ENCODE peak calls at places on chromosome 1, in eight cellular contexts. One of them, this sample, is unnamed. For H3K36me3 and H3K4me1, the result is how much of the 10 kb centered on the place peaks cover.

GRCh38 chr1:241834733-241835377 is 13.1 kb upstream of the EXO1 start:
- DNase-seq in cardiac muscle cell: peak
- DNase-seq in iPS DF 6.9: no peak
- DNase-seq in ovary: no peak
- DNase-seq in colonic mucosa: no peak
- DNase-seq in GM23338: peak
- DNase-seq in fibroblast of lung: peak
- DNase-seq in sigmoid colon: no peak
- DNase-seq in this sample: no peak

GRCh38 chr1:56190975-56191768 is 388.2 kb downstream of the PLPP3 start:
- DNase-seq in cardiac muscle cell: peak
- DNase-seq in iPS DF 6.9: no peak
- DNase-seq in sigmoid colon: no peak
- DNase-seq in GM23338: no peak
- DNase-seq in ovary: no peak
- DNase-seq in colonic mucosa: no peak
- DNase-seq in fibroblast of lung: peak
- DNase-seq in this sample: no peak

GRCh38 chr1:50417487-50417886 is 5.8 kb downstream of the DMRTA2 start:
- DNase-seq in colonic mucosa: no peak
- DNase-seq in iPS DF 6.9: no peak
- DNase-seq in ovary: no peak
- DNase-seq in sigmoid colon: no peak
- DNase-seq in GM23338: peak
- DNase-seq in cardiac muscle cell: no peak
- DNase-seq in fibroblast of lung: no peak
- DNase-seq in this sample: no peak

GRCh38 chr1:241608379-241609033 is 31.7 kb downstream of the CHML start:
- DNase-seq in fibroblast of lung: peak
- DNase-seq in ovary: no peak
- DNase-seq in sigmoid colon: no peak
- DNase-seq in iPS DF 6.9: no peak
- DNase-seq in GM23338: no peak
- DNase-seq in cardiac muscle cell: peak
- DNase-seq in colonic mucosa: no peak
- DNase-seq in this sample: no peak

GRCh38 chr1:106378261-106378660 is 678.2 kb upstream of the PRMT6 start:
- DNase-seq in sigmoid colon: no peak
- DNase-seq in cardiac muscle cell: no peak
- DNase-seq in iPS DF 6.9: no peak
- DNase-seq in GM23338: no peak
- DNase-seq in fibroblast of lung: no peak
- DNase-seq in colonic mucosa: no peak
- DNase-seq in ovary: no peak
- DNase-seq in this sample: no peak

GRCh38 chr1:51119331-51119730 is 17.3 kb downstream of the C1orf185 start:
- DNase-seq in sigmoid colon: no peak
- DNase-seq in iPS DF 6.9: no peak
- DNase-seq in ovary: no peak
- DNase-seq in cardiac muscle cell: no peak
- DNase-seq in colonic mucosa: no peak
- DNase-seq in fibroblast of lung: no peak
- DNase-seq in GM23338: no peak
- DNase-seq in this sample: no peak

GRCh38 chr1:170407138-170407537 is 124.8 kb upstream of the GORAB start:
- DNase-seq in cardiac muscle cell: no peak
- DNase-seq in colonic mucosa: no peak
- DNase-seq in sigmoid colon: no peak
- DNase-seq in fibroblast of lung: peak
- DNase-seq in GM23338: no peak
- DNase-seq in iPS DF 6.9: no peak
- DNase-seq in ovary: no peak
- DNase-seq in this sample: no peak

GRCh38 chr1:42186172-42186571 is 21.6 kb upstream of the GUCA2A start:
- DNase-seq in colonic mucosa: no peak
- DNase-seq in iPS DF 6.9: no peak
- DNase-seq in fibroblast of lung: peak
- DNase-seq in sigmoid colon: no peak
- DNase-seq in cardiac muscle cell: no peak
- DNase-seq in ovary: no peak
- DNase-seq in GM23338: no peak
- DNase-seq in this sample: no peak

GRCh38 chr1:30752651-30752908 is 5.0 kb downstream of the LAPTM5 start:
- DNase-seq in colonic mucosa: no peak
- DNase-seq in ovary: no peak
- DNase-seq in iPS DF 6.9: no peak
- DNase-seq in sigmoid colon: no peak
- DNase-seq in GM23338: no peak
- DNase-seq in cardiac muscle cell: no peak
- DNase-seq in fibroblast of lung: no peak
- DNase-seq in this sample: no peak

DNA sequence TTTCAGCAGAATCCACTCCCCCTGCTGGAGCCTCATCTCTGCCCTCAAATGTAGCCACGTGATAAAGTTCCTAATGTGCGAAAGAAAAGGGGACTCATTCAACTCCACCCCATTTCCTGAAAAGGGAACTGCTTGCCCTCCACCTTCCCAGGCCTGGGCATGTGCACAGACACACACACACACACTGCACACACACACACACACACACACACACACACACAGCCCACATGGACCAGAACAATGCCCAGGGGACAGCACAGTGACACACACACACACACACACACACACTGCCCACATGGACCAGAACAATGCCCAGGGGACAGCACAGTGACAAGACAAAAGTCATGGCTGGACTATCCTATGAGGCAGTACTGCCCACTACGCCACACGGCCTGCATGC is 33.2 kb downstream of the PACC1 start:
- DNase-seq in ovary: no peak
- DNase-seq in GM23338: no peak
- DNase-seq in colonic mucosa: no peak
- DNase-seq in fibroblast of lung: no peak
- DNase-seq in sigmoid colon: no peak
- DNase-seq in iPS DF 6.9: no peak
- DNase-seq in cardiac muscle cell: no peak
- DNase-seq in this sample: no peak
- H3K36me3 ChIP-seq in ovary: under half
- H3K36me3 ChIP-seq in GM23338: under half
- H3K36me3 ChIP-seq in colonic mucosa: under half
- H3K36me3 ChIP-seq in fibroblast of lung: under half
- H3K36me3 ChIP-seq in sigmoid colon: under half
- H3K36me3 ChIP-seq in iPS DF 6.9: under half
- H3K36me3 ChIP-seq in cardiac muscle cell: under half
- H3K36me3 ChIP-seq in this sample: under half

DNA sequence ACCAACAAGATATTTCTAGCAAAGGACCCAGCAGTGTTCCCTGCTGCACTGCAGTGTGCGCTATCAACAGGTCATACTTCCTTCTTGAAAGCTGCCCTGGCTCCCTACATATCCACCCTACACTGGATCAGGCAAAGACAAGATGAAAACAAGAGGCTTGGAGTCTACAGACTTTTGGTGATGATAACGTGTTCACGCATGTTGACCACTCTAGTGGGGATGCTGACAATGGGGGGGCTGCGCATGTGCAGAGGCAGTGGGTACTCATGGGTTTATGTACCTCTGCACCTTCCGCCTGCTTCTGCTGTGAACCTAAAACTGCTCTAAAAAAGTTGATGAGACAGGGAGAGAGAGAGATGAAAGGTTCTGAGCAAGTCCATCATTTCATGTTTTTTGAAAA is 5.5 kb downstream of the ENO1 start:
- DNase-seq in GM23338: no peak
- DNase-seq in fibroblast of lung: no peak
- DNase-seq in iPS DF 6.9: no peak
- DNase-seq in cardiac muscle cell: no peak
- DNase-seq in sigmoid colon: no peak
- DNase-seq in colonic mucosa: no peak
- DNase-seq in ovary: no peak
- DNase-seq in this sample: no peak
- H3K4me1 ChIP-seq in GM23338: under half
- H3K4me1 ChIP-seq in fibroblast of lung: under half
- H3K4me1 ChIP-seq in iPS DF 6.9: under half
- H3K4me1 ChIP-seq in cardiac muscle cell: under half
- H3K4me1 ChIP-seq in sigmoid colon: half or more
- H3K4me1 ChIP-seq in colonic mucosa: under half
- H3K4me1 ChIP-seq in ovary: under half
- H3K4me1 ChIP-seq in this sample: under half

GRCh38 chr1:114770989-114771388 is 9.5 kb downstream of the SIKE1 start:
- DNase-seq in ovary: no peak
- DNase-seq in sigmoid colon: no peak
- DNase-seq in fibroblast of lung: no peak
- DNase-seq in iPS DF 6.9: no peak
- DNase-seq in colonic mucosa: no peak
- DNase-seq in cardiac muscle cell: no peak
- DNase-seq in GM23338: no peak
- DNase-seq in this sample: no peak
- H3K36me3 ChIP-seq in ovary: under half
- H3K36me3 ChIP-seq in sigmoid colon: under half
- H3K36me3 ChIP-seq in fibroblast of lung: under half
- H3K36me3 ChIP-seq in iPS DF 6.9: under half
- H3K36me3 ChIP-seq in colonic mucosa: under half
- H3K36me3 ChIP-seq in cardiac muscle cell: under half
- H3K36me3 ChIP-seq in GM23338: under half
- H3K36me3 ChIP-seq in this sample: under half

GRCh38 chr1:217003355-217003754 is 280.1 kb upstream of the ESRRG start:
- DNase-seq in iPS DF 6.9: no peak
- DNase-seq in GM23338: no peak
- DNase-seq in sigmoid colon: no peak
- DNase-seq in colonic mucosa: no peak
- DNase-seq in fibroblast of lung: no peak
- DNase-seq in cardiac muscle cell: no peak
- DNase-seq in ovary: no peak
- DNase-seq in this sample: no peak

GRCh38 chr1:216997831-216998230 is 274.6 kb upstream of the ESRRG start:
- DNase-seq in ovary: no peak
- DNase-seq in fibroblast of lung: no peak
- DNase-seq in iPS DF 6.9: no peak
- DNase-seq in colonic mucosa: no peak
- DNase-seq in cardiac muscle cell: no peak
- DNase-seq in sigmoid colon: no peak
- DNase-seq in GM23338: peak
- DNase-seq in this sample: no peak
- H3K4me1 ChIP-seq in ovary: under half
- H3K4me1 ChIP-seq in fibroblast of lung: under half
- H3K4me1 ChIP-seq in iPS DF 6.9: under half
- H3K4me1 ChIP-seq in colonic mucosa: under half
- H3K4me1 ChIP-seq in cardiac muscle cell: under half
- H3K4me1 ChIP-seq in sigmoid colon: under half
- H3K4me1 ChIP-seq in GM23338: under half
- H3K4me1 ChIP-seq in this sample: under half

GRCh38 chr1:232737917-232738316 is 67.3 kb upstream of the MAP10 start:
- DNase-seq in ovary: no peak
- DNase-seq in colonic mucosa: no peak
- DNase-seq in iPS DF 6.9: no peak
- DNase-seq in GM23338: no peak
- DNase-seq in fibroblast of lung: no peak
- DNase-seq in sigmoid colon: no peak
- DNase-seq in cardiac muscle cell: no peak
- DNase-seq in this sample: no peak
- H3K36me3 ChIP-seq in ovary: under half
- H3K36me3 ChIP-seq in colonic mucosa: under half
- H3K36me3 ChIP-seq in iPS DF 6.9: under half
- H3K36me3 ChIP-seq in GM23338: under half
- H3K36me3 ChIP-seq in fibroblast of lung: under half
- H3K36me3 ChIP-seq in sigmoid colon: under half
- H3K36me3 ChIP-seq in cardiac muscle cell: under half
- H3K36me3 ChIP-seq in this sample: under half

DNA sequence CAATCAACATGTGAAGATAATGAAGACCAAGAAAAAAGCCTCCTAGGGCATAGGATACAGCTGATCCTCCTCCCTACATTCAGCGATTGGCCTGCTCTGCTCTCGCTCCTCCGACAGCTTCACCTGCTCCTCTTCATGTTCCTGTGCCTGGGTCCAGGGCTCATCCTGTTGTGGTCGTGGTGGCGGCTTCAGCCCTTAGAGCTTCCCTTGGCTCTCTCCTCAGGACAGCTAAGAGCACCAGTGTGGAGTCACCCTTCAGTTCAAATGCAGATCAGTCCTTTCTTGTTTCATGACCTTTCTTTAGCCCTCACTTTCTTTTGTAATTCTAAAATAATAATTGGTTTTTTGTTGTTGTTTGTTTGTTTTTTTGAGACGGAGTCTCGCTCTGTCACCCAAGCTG is 18.7 kb downstream of the CNN3 start:
- DNase-seq in colonic mucosa: no peak
- DNase-seq in cardiac muscle cell: no peak
- DNase-seq in fibroblast of lung: no peak
- DNase-seq in ovary: no peak
- DNase-seq in iPS DF 6.9: no peak
- DNase-seq in sigmoid colon: no peak
- DNase-seq in GM23338: peak
- DNase-seq in this sample: no peak
- H3K4me1 ChIP-seq in colonic mucosa: under half
- H3K4me1 ChIP-seq in cardiac muscle cell: under half
- H3K4me1 ChIP-seq in fibroblast of lung: under half
- H3K4me1 ChIP-seq in ovary: under half
- H3K4me1 ChIP-seq in iPS DF 6.9: under half
- H3K4me1 ChIP-seq in sigmoid colon: half or more
- H3K4me1 ChIP-seq in GM23338: half or more
- H3K4me1 ChIP-seq in this sample: under half

GRCh38 chr1:111699268-111699667 is 39.9 kb downstream of the INKA2 start:
- DNase-seq in iPS DF 6.9: no peak
- DNase-seq in GM23338: no peak
- DNase-seq in ovary: no peak
- DNase-seq in cardiac muscle cell: no peak
- DNase-seq in colonic mucosa: no peak
- DNase-seq in sigmoid colon: no peak
- DNase-seq in fibroblast of lung: no peak
- DNase-seq in this sample: no peak
- H3K36me3 ChIP-seq in iPS DF 6.9: under half
- H3K36me3 ChIP-seq in GM23338: under half
- H3K36me3 ChIP-seq in ovary: under half
- H3K36me3 ChIP-seq in cardiac muscle cell: under half
- H3K36me3 ChIP-seq in colonic mucosa: under half
- H3K36me3 ChIP-seq in sigmoid colon: under half
- H3K36me3 ChIP-seq in fibroblast of lung: under half
- H3K36me3 ChIP-seq in this sample: under half